ENCODE peak calls at places on chromosomes 11 and 22, in eight cellular contexts. One of them, this sample, is unnamed.

GRCh38 chr22:33110562-33111163 is 52.5 kb upstream of the SYN3 start:
- DNase-seq in iPS-NIHi11: no peak
- DNase-seq in stimulated activated naive CD4-positive, alpha-beta T cell: no peak
- DNase-seq in PC-3: peak; percentile 4
- DNase-seq in head of caudate nucleus: no peak
- DNase-seq in GM13976: no peak
- DNase-seq in SW 1271: no peak
- DNase-seq in stimulated activated CD8-positive, alpha-beta memory T cell treated with anti-CD3 and anti-CD28 coated beads, Interleukin-4, amount 100 ng/mL, for 24 hours: no peak
- DNase-seq in this sample: peak; percentile 54

GRCh38 chr11:31109446-31109845 is 260.1 kb downstream of the DCDC1 start:
- DNase-seq in GM13976: no peak
- DNase-seq in stimulated activated naive CD4-positive, alpha-beta T cell: no peak
- DNase-seq in SW 1271: no peak
- DNase-seq in head of caudate nucleus: no peak
- DNase-seq in PC-3: no peak
- DNase-seq in stimulated activated CD8-positive, alpha-beta memory T cell treated with anti-CD3 and anti-CD28 coated beads, Interleukin-4, amount 100 ng/mL, for 24 hours: no peak
- DNase-seq in iPS-NIHi11: no peak
- DNase-seq in this sample: peak; percentile 50

GRCh38 chr11:65766535-65766934 is 14.2 kb downstream of the AP5B1 start:
- DNase-seq in PC-3: peak; percentile 41
- DNase-seq in stimulated activated CD8-positive, alpha-beta memory T cell treated with anti-CD3 and anti-CD28 coated beads, Interleukin-4, amount 100 ng/mL, for 24 hours: no peak
- DNase-seq in SW 1271: no peak
- DNase-seq in stimulated activated naive CD4-positive, alpha-beta T cell: no peak
- DNase-seq in head of caudate nucleus: no peak
- DNase-seq in iPS-NIHi11: no peak
- DNase-seq in GM13976: no peak
- DNase-seq in this sample: peak; percentile 48

GRCh38 chr11:126842038-126842437 is 158.5 kb downstream of the KIRREL3 start:
- DNase-seq in PC-3: no peak
- DNase-seq in head of caudate nucleus: no peak
- DNase-seq in SW 1271: no peak
- DNase-seq in stimulated activated CD8-positive, alpha-beta memory T cell treated with anti-CD3 and anti-CD28 coated beads, Interleukin-4, amount 100 ng/mL, for 24 hours: no peak
- DNase-seq in iPS-NIHi11: no peak
- DNase-seq in stimulated activated naive CD4-positive, alpha-beta T cell: no peak
- DNase-seq in GM13976: no peak
- DNase-seq in this sample: no peak

GRCh38 chr11:44032304-44033085 is 15.3 kb upstream of the ACCSL start:
- DNase-seq in PC-3: no peak
- DNase-seq in GM13976: no peak
- DNase-seq in SW 1271: no peak
- DNase-seq in stimulated activated CD8-positive, alpha-beta memory T cell treated with anti-CD3 and anti-CD28 coated beads, Interleukin-4, amount 100 ng/mL, for 24 hours: no peak
- DNase-seq in iPS-NIHi11: no peak
- DNase-seq in stimulated activated naive CD4-positive, alpha-beta T cell: no peak
- DNase-seq in head of caudate nucleus: peak; percentile 51
- DNase-seq in this sample: no peak

GRCh38 chr11:72951815-72952340 is 137.7 kb downstream of the ATG16L2 start:
- DNase-seq in head of caudate nucleus: no peak
- DNase-seq in stimulated activated CD8-positive, alpha-beta memory T cell treated with anti-CD3 and anti-CD28 coated beads, Interleukin-4, amount 100 ng/mL, for 24 hours: no peak
- DNase-seq in PC-3: no peak
- DNase-seq in iPS-NIHi11: no peak
- DNase-seq in SW 1271: no peak
- DNase-seq in stimulated activated naive CD4-positive, alpha-beta T cell: no peak
- DNase-seq in GM13976: peak; percentile 45
- DNase-seq in this sample: no peak

GRCh38 chr11:108618529-108618928 is 25.0 kb upstream of the EXPH5 start:
- DNase-seq in head of caudate nucleus: no peak
- DNase-seq in stimulated activated naive CD4-positive, alpha-beta T cell: no peak
- DNase-seq in iPS-NIHi11: no peak
- DNase-seq in GM13976: no peak
- DNase-seq in stimulated activated CD8-positive, alpha-beta memory T cell treated with anti-CD3 and anti-CD28 coated beads, Interleukin-4, amount 100 ng/mL, for 24 hours: no peak
- DNase-seq in SW 1271: no peak
- DNase-seq in PC-3: peak; percentile 81
- DNase-seq in this sample: no peak

GRCh38 chr11:36141595-36141994 is 147.6 kb downstream of the COMMD9 start:
- DNase-seq in PC-3: no peak
- DNase-seq in stimulated activated CD8-positive, alpha-beta memory T cell treated with anti-CD3 and anti-CD28 coated beads, Interleukin-4, amount 100 ng/mL, for 24 hours: no peak
- DNase-seq in SW 1271: no peak
- DNase-seq in stimulated activated naive CD4-positive, alpha-beta T cell: no peak
- DNase-seq in head of caudate nucleus: no peak
- DNase-seq in GM13976: no peak
- DNase-seq in iPS-NIHi11: no peak
- DNase-seq in this sample: peak; percentile 26

GRCh38 chr22:20034143-20034542 is 13.2 kb downstream of the TANGO2 start:
- DNase-seq in head of caudate nucleus: no peak
- DNase-seq in GM13976: no peak
- DNase-seq in stimulated activated CD8-positive, alpha-beta memory T cell treated with anti-CD3 and anti-CD28 coated beads, Interleukin-4, amount 100 ng/mL, for 24 hours: no peak
- DNase-seq in SW 1271: no peak
- DNase-seq in iPS-NIHi11: no peak
- DNase-seq in PC-3: no peak
- DNase-seq in stimulated activated naive CD4-positive, alpha-beta T cell: no peak
- DNase-seq in this sample: no peak

GRCh38 chr11:123587044-123587443 is 67.4 kb downstream of the SCN3B start:
- DNase-seq in PC-3: peak; percentile 28
- DNase-seq in SW 1271: no peak
- DNase-seq in stimulated activated naive CD4-positive, alpha-beta T cell: no peak
- DNase-seq in stimulated activated CD8-positive, alpha-beta memory T cell treated with anti-CD3 and anti-CD28 coated beads, Interleukin-4, amount 100 ng/mL, for 24 hours: no peak
- DNase-seq in GM13976: no peak
- DNase-seq in head of caudate nucleus: no peak
- DNase-seq in iPS-NIHi11: no peak
- DNase-seq in this sample: peak; percentile 38

GRCh38 chr11:121446752-121447156 is 5.4 kb upstream of the SORL1 start:
- DNase-seq in stimulated activated naive CD4-positive, alpha-beta T cell: no peak
- DNase-seq in PC-3: peak; percentile 41
- DNase-seq in head of caudate nucleus: no peak
- DNase-seq in iPS-NIHi11: no peak
- DNase-seq in GM13976: no peak
- DNase-seq in stimulated activated CD8-positive, alpha-beta memory T cell treated with anti-CD3 and anti-CD28 coated beads, Interleukin-4, amount 100 ng/mL, for 24 hours: no peak
- DNase-seq in SW 1271: no peak
- DNase-seq in this sample: peak; percentile 84

GRCh38 chr22:22576244-22576988 is 17.4 kb upstream of the PRAME start:
- DNase-seq in head of caudate nucleus: peak; percentile 31
- DNase-seq in stimulated activated naive CD4-positive, alpha-beta T cell: no peak
- DNase-seq in SW 1271: no peak
- DNase-seq in iPS-NIHi11: peak; percentile 83
- DNase-seq in stimulated activated CD8-positive, alpha-beta memory T cell treated with anti-CD3 and anti-CD28 coated beads, Interleukin-4, amount 100 ng/mL, for 24 hours: peak; percentile 11
- DNase-seq in PC-3: peak; percentile 64
- DNase-seq in GM13976: peak; percentile 61
- DNase-seq in this sample: peak; percentile 65

GRCh38 chr11:3671334-3672254 is at the start of gene CHRNA10:
- DNase-seq in GM13976: no peak
- DNase-seq in head of caudate nucleus: no peak
- DNase-seq in PC-3: no peak
- DNase-seq in iPS-NIHi11: no peak
- DNase-seq in stimulated activated CD8-positive, alpha-beta memory T cell treated with anti-CD3 and anti-CD28 coated beads, Interleukin-4, amount 100 ng/mL, for 24 hours: no peak
- DNase-seq in SW 1271: no peak
- DNase-seq in stimulated activated naive CD4-positive, alpha-beta T cell: no peak
- DNase-seq in this sample: peak; percentile 14

GRCh38 chr22:19687561-19688300 is 26.6 kb upstream of the SEPTIN5 start:
- DNase-seq in iPS-NIHi11: no peak
- DNase-seq in stimulated activated CD8-positive, alpha-beta memory T cell treated with anti-CD3 and anti-CD28 coated beads, Interleukin-4, amount 100 ng/mL, for 24 hours: no peak
- DNase-seq in head of caudate nucleus: no peak
- DNase-seq in GM13976: no peak
- DNase-seq in PC-3: no peak
- DNase-seq in stimulated activated naive CD4-positive, alpha-beta T cell: no peak
- DNase-seq in SW 1271: no peak
- DNase-seq in this sample: peak; percentile 89

GRCh38 chr11:112163875-112164521 is at the start of gene IL18:
- DNase-seq in head of caudate nucleus: peak; percentile 13
- DNase-seq in SW 1271: no peak
- DNase-seq in stimulated activated CD8-positive, alpha-beta memory T cell treated with anti-CD3 and anti-CD28 coated beads, Interleukin-4, amount 100 ng/mL, for 24 hours: no peak
- DNase-seq in GM13976: no peak
- DNase-seq in stimulated activated naive CD4-positive, alpha-beta T cell: no peak
- DNase-seq in iPS-NIHi11: peak; percentile 46
- DNase-seq in PC-3: peak; percentile 87
- DNase-seq in this sample: no peak

GRCh38 chr22:28816994-28817530 is 16.7 kb upstream of the XBP1 start:
- DNase-seq in stimulated activated CD8-positive, alpha-beta memory T cell treated with anti-CD3 and anti-CD28 coated beads, Interleukin-4, amount 100 ng/mL, for 24 hours: no peak
- DNase-seq in GM13976: no peak
- DNase-seq in head of caudate nucleus: no peak
- DNase-seq in PC-3: no peak
- DNase-seq in SW 1271: no peak
- DNase-seq in iPS-NIHi11: no peak
- DNase-seq in stimulated activated naive CD4-positive, alpha-beta T cell: no peak
- DNase-seq in this sample: no peak

GRCh38 chr22:28769394-28770085 is 3.0 kb upstream of the CCDC117 start:
- DNase-seq in stimulated activated CD8-positive, alpha-beta memory T cell treated with anti-CD3 and anti-CD28 coated beads, Interleukin-4, amount 100 ng/mL, for 24 hours: no peak
- DNase-seq in iPS-NIHi11: no peak
- DNase-seq in GM13976: no peak
- DNase-seq in stimulated activated naive CD4-positive, alpha-beta T cell: no peak
- DNase-seq in PC-3: no peak
- DNase-seq in head of caudate nucleus: no peak
- DNase-seq in SW 1271: no peak
- DNase-seq in this sample: no peak

GRCh38 chr11:107857550-107858216 is 904 bp downstream of the SLC35F2 start:
- DNase-seq in PC-3: no peak
- DNase-seq in stimulated activated CD8-positive, alpha-beta memory T cell treated with anti-CD3 and anti-CD28 coated beads, Interleukin-4, amount 100 ng/mL, for 24 hours: no peak
- DNase-seq in iPS-NIHi11: no peak
- DNase-seq in GM13976: no peak
- DNase-seq in head of caudate nucleus: no peak
- DNase-seq in stimulated activated naive CD4-positive, alpha-beta T cell: no peak
- DNase-seq in SW 1271: no peak
- DNase-seq in this sample: no peak

GRCh38 chr11:85672111-85672875 is 7.4 kb upstream of the CREBZF start:
- DNase-seq in iPS-NIHi11: no peak
- DNase-seq in head of caudate nucleus: no peak
- DNase-seq in stimulated activated CD8-positive, alpha-beta memory T cell treated with anti-CD3 and anti-CD28 coated beads, Interleukin-4, amount 100 ng/mL, for 24 hours: no peak
- DNase-seq in SW 1271: no peak
- DNase-seq in PC-3: no peak
- DNase-seq in stimulated activated naive CD4-positive, alpha-beta T cell: no peak
- DNase-seq in GM13976: no peak
- DNase-seq in this sample: no peak

GRCh38 chr11:86473991-86474833 is 99.5 kb downstream of the CCDC81 start:
- DNase-seq in stimulated activated CD8-positive, alpha-beta memory T cell treated with anti-CD3 and anti-CD28 coated beads, Interleukin-4, amount 100 ng/mL, for 24 hours: no peak
- DNase-seq in GM13976: no peak
- DNase-seq in SW 1271: peak; percentile 31
- DNase-seq in PC-3: peak; percentile 77
- DNase-seq in iPS-NIHi11: no peak
- DNase-seq in stimulated activated naive CD4-positive, alpha-beta T cell: no peak
- DNase-seq in head of caudate nucleus: no peak
- DNase-seq in this sample: no peak

GRCh38 chr11:115215694-115216615 is 288.3 kb downstream of the CADM1 start:
- DNase-seq in GM13976: no peak
- DNase-seq in stimulated activated naive CD4-positive, alpha-beta T cell: no peak
- DNase-seq in iPS-NIHi11: peak; percentile 19
- DNase-seq in stimulated activated CD8-positive, alpha-beta memory T cell treated with anti-CD3 and anti-CD28 coated beads, Interleukin-4, amount 100 ng/mL, for 24 hours: no peak
- DNase-seq in head of caudate nucleus: no peak
- DNase-seq in SW 1271: no peak
- DNase-seq in PC-3: no peak
- DNase-seq in this sample: peak; percentile 79

GRCh38 chr22:41508770-41509170 is 35.5 kb downstream of the POLR3H start:
- DNase-seq in PC-3: no peak
- DNase-seq in GM13976: no peak
- DNase-seq in head of caudate nucleus: peak; percentile 96
- DNase-seq in SW 1271: no peak
- DNase-seq in iPS-NIHi11: no peak
- DNase-seq in stimulated activated CD8-positive, alpha-beta memory T cell treated with anti-CD3 and anti-CD28 coated beads, Interleukin-4, amount 100 ng/mL, for 24 hours: no peak
- DNase-seq in stimulated activated naive CD4-positive, alpha-beta T cell: no peak
- DNase-seq in this sample: no peak

GRCh38 chr11:9731256-9731655 is 67.4 kb downstream of the SWAP70 start:
- DNase-seq in PC-3: no peak
- DNase-seq in stimulated activated CD8-positive, alpha-beta memory T cell treated with anti-CD3 and anti-CD28 coated beads, Interleukin-4, amount 100 ng/mL, for 24 hours: no peak
- DNase-seq in stimulated activated naive CD4-positive, alpha-beta T cell: no peak
- DNase-seq in iPS-NIHi11: no peak
- DNase-seq in SW 1271: no peak
- DNase-seq in GM13976: no peak
- DNase-seq in head of caudate nucleus: no peak
- DNase-seq in this sample: no peak

GRCh38 chr22:29555065-29555644 is 1.6 kb upstream of the THOC5 start:
- DNase-seq in PC-3: no peak
- DNase-seq in iPS-NIHi11: no peak
- DNase-seq in stimulated activated naive CD4-positive, alpha-beta T cell: no peak
- DNase-seq in stimulated activated CD8-positive, alpha-beta memory T cell treated with anti-CD3 and anti-CD28 coated beads, Interleukin-4, amount 100 ng/mL, for 24 hours: no peak
- DNase-seq in head of caudate nucleus: peak; percentile 44
- DNase-seq in GM13976: no peak
- DNase-seq in SW 1271: no peak
- DNase-seq in this sample: no peak

GRCh38 chr11:38460429-38460828 is 1862.4 kb upstream of the RAG2 start:
- DNase-seq in stimulated activated naive CD4-positive, alpha-beta T cell: no peak
- DNase-seq in stimulated activated CD8-positive, alpha-beta memory T cell treated with anti-CD3 and anti-CD28 coated beads, Interleukin-4, amount 100 ng/mL, for 24 hours: no peak
- DNase-seq in PC-3: peak; percentile 80
- DNase-seq in SW 1271: no peak
- DNase-seq in iPS-NIHi11: no peak
- DNase-seq in GM13976: no peak
- DNase-seq in head of caudate nucleus: no peak
- DNase-seq in this sample: peak; percentile 7

GRCh38 chr11:105227363-105227762 is 87.8 kb upstream of the CARD18 start:
- DNase-seq in iPS-NIHi11: no peak
- DNase-seq in SW 1271: no peak
- DNase-seq in stimulated activated naive CD4-positive, alpha-beta T cell: no peak
- DNase-seq in PC-3: no peak
- DNase-seq in stimulated activated CD8-positive, alpha-beta memory T cell treated with anti-CD3 and anti-CD28 coated beads, Interleukin-4, amount 100 ng/mL, for 24 hours: no peak
- DNase-seq in GM13976: no peak
- DNase-seq in head of caudate nucleus: no peak
- DNase-seq in this sample: no peak

GRCh38 chr11:63912678-63913077 is 4.3 kb downstream of the RCOR2 start:
- DNase-seq in iPS-NIHi11: no peak
- DNase-seq in SW 1271: no peak
- DNase-seq in head of caudate nucleus: no peak
- DNase-seq in stimulated activated CD8-positive, alpha-beta memory T cell treated with anti-CD3 and anti-CD28 coated beads, Interleukin-4, amount 100 ng/mL, for 24 hours: no peak
- DNase-seq in stimulated activated naive CD4-positive, alpha-beta T cell: no peak
- DNase-seq in GM13976: no peak
- DNase-seq in PC-3: no peak
- DNase-seq in this sample: no peak

GRCh38 chr11:78299000-78299712 is 110.4 kb downstream of the USP35 start:
- DNase-seq in SW 1271: no peak
- DNase-seq in head of caudate nucleus: no peak
- DNase-seq in stimulated activated naive CD4-positive, alpha-beta T cell: no peak
- DNase-seq in stimulated activated CD8-positive, alpha-beta memory T cell treated with anti-CD3 and anti-CD28 coated beads, Interleukin-4, amount 100 ng/mL, for 24 hours: no peak
- DNase-seq in PC-3: no peak
- DNase-seq in GM13976: no peak
- DNase-seq in iPS-NIHi11: no peak
- DNase-seq in this sample: peak; percentile 59

GRCh38 chr11:116986521-116987105 is 111.6 kb downstream of the SIK3 start:
- DNase-seq in PC-3: peak; percentile 97
- DNase-seq in stimulated activated naive CD4-positive, alpha-beta T cell: no peak
- DNase-seq in SW 1271: no peak
- DNase-seq in iPS-NIHi11: no peak
- DNase-seq in head of caudate nucleus: no peak
- DNase-seq in stimulated activated CD8-positive, alpha-beta memory T cell treated with anti-CD3 and anti-CD28 coated beads, Interleukin-4, amount 100 ng/mL, for 24 hours: no peak
- DNase-seq in GM13976: no peak
- DNase-seq in this sample: peak; percentile 31

GRCh38 chr11:35138949-35139881 is at the start of gene CD44:
- DNase-seq in GM13976: peak; percentile 79
- DNase-seq in stimulated activated CD8-positive, alpha-beta memory T cell treated with anti-CD3 and anti-CD28 coated beads, Interleukin-4, amount 100 ng/mL, for 24 hours: peak; percentile 70
- DNase-seq in stimulated activated naive CD4-positive, alpha-beta T cell: peak; percentile 56
- DNase-seq in head of caudate nucleus: peak; percentile 37
- DNase-seq in PC-3: peak; percentile 83
- DNase-seq in SW 1271: peak; percentile 72
- DNase-seq in iPS-NIHi11: peak; percentile 65
- DNase-seq in this sample: peak; percentile 90

GRCh38 chr22:49351761-49352221 is 475.9 kb downstream of the BRD1 start:
- DNase-seq in head of caudate nucleus: no peak
- DNase-seq in stimulated activated CD8-positive, alpha-beta memory T cell treated with anti-CD3 and anti-CD28 coated beads, Interleukin-4, amount 100 ng/mL, for 24 hours: no peak
- DNase-seq in SW 1271: no peak
- DNase-seq in stimulated activated naive CD4-positive, alpha-beta T cell: no peak
- DNase-seq in iPS-NIHi11: no peak
- DNase-seq in GM13976: no peak
- DNase-seq in PC-3: no peak
- DNase-seq in this sample: no peak

GRCh38 chr11:106670069-106670468 is 348.2 kb downstream of the GUCY1A2 start:
- DNase-seq in head of caudate nucleus: no peak
- DNase-seq in GM13976: no peak
- DNase-seq in SW 1271: no peak
- DNase-seq in iPS-NIHi11: peak; percentile 3
- DNase-seq in stimulated activated CD8-positive, alpha-beta memory T cell treated with anti-CD3 and anti-CD28 coated beads, Interleukin-4, amount 100 ng/mL, for 24 hours: no peak
- DNase-seq in stimulated activated naive CD4-positive, alpha-beta T cell: no peak
- DNase-seq in PC-3: peak; percentile 59
- DNase-seq in this sample: no peak

GRCh38 chr11:123231263-123231662 is 36.2 kb upstream of the CLMP start:
- DNase-seq in stimulated activated naive CD4-positive, alpha-beta T cell: no peak
- DNase-seq in stimulated activated CD8-positive, alpha-beta memory T cell treated with anti-CD3 and anti-CD28 coated beads, Interleukin-4, amount 100 ng/mL, for 24 hours: no peak
- DNase-seq in SW 1271: no peak
- DNase-seq in iPS-NIHi11: no peak
- DNase-seq in PC-3: no peak
- DNase-seq in head of caudate nucleus: no peak
- DNase-seq in GM13976: no peak
- DNase-seq in this sample: no peak

GRCh38 chr11:6616596-6617250 is 2.5 kb downstream of the TPP1 start:
- DNase-seq in head of caudate nucleus: no peak
- DNase-seq in stimulated activated naive CD4-positive, alpha-beta T cell: no peak
- DNase-seq in PC-3: no peak
- DNase-seq in stimulated activated CD8-positive, alpha-beta memory T cell treated with anti-CD3 and anti-CD28 coated beads, Interleukin-4, amount 100 ng/mL, for 24 hours: no peak
- DNase-seq in iPS-NIHi11: no peak
- DNase-seq in SW 1271: no peak
- DNase-seq in GM13976: no peak
- DNase-seq in this sample: no peak